ENCODE peak calls at places on chromosome 20, in six cellular contexts. W is IMR-90; F is brain microvascular endothelial cell; B is CD4-positive, CD25-positive, alpha-beta regulatory T cell; H is stomach; P is psoas muscle. E is an unnamed sample.

GRCh38 chr20:38658879-38659612 is 57.4 kb downstream of the ARHGAP40 start:
- DNase-seq in W (no peak), F (no peak), B (peak; percentile 19), H (no peak), P (no peak), E (no peak)

GRCh38 chr20:16947346-16947943 is 199.3 kb downstream of the OTOR start:
- DNase-seq in W (no peak), F (no peak), B (no peak), H (no peak), P (no peak), E (no peak)

GRCh38 chr20:38843346-38843745 is 37.8 kb downstream of the PPP1R16B start:
- DNase-seq in W (no peak), F (no peak), B (no peak), H (no peak), P (no peak), E (no peak)

GRCh38 chr20:10513931-10514575 is 78.9 kb downstream of the SLX4IP start:
- DNase-seq in W (no peak), F (no peak), B (no peak), H (no peak), P (no peak), E (no peak)

GRCh38 chr20:24721891-24722530 is 227.1 kb upstream of the CST7 start:
- DNase-seq in W (no peak), F (no peak), B (no peak), H (no peak), P (no peak), E (peak; percentile 4)

GRCh38 chr20:45404438-45404837 is 3.7 kb upstream of the DBNDD2 start:
- DNase-seq in W (no peak), F (no peak), B (no peak), H (no peak), P (no peak), E (no peak)

GRCh38 chr20:62699296-62699695 is 9.3 kb upstream of the NTSR1 start:
- DNase-seq in W (no peak), F (no peak), B (no peak), H (no peak), P (no peak), E (no peak)

GRCh38 chr20:1177680-1178079 is 7.1 kb downstream of the TMEM74B start:
- DNase-seq in W (peak; percentile 3), F (no peak), B (no peak), H (no peak), P (no peak), E (no peak)

GRCh38 chr20:63216849-63217471 is 1.0 kb upstream of the YTHDF1 start:
- DNase-seq in W (no peak), F (no peak), B (no peak), H (no peak), P (no peak), E (no peak)

DNA sequence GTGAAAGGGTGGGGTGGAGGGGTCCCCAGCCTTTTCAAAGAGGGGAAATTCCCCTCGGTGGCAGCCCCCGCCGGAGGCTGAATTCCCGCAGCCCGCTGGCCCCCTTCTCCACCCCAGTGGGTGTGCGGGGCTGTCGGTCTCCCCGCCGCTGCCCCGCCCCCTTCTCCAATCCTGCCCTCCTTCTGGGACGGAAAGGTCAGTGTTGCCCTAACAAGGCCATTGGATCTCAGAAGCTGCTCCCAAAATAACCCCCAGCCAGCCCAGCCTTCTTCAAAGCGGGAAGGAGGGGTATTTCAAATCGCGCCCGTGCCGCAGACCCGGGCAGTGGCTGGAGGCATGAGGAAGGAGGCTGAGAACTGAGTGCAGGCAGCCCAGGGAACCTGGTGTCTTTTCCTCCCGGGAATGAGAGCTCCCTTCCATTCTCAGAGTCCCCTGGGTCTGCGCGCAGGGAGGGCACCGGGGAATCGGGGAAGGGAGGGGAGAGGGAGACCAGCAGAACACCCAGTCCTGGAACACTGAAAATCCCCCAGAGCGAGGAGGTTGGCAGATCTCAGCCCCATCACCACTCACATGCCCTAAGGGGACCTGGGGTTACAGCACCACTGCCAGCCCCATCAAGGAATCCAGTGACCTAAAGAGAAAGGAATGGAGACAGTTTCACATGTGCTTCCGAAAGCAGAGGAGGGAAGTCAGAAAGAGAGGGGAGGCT is at the start of gene JPH2:
- DNase-seq in W (peak; percentile 67), F (peak; percentile 24), B (no peak), H (peak; percentile 39), P (peak; percentile 71), E (peak; percentile 50)
- H3K27ac ChIP-seq in W (peak within 1 kb of the TSS; percentile 83), F (no peak within 1 kb of the TSS), B (no peak within 1 kb of the TSS), H (peak within 1 kb of the TSS; percentile 91), P (peak within 1 kb of the TSS; percentile 94), E (no peak within 1 kb of the TSS)

DNA sequence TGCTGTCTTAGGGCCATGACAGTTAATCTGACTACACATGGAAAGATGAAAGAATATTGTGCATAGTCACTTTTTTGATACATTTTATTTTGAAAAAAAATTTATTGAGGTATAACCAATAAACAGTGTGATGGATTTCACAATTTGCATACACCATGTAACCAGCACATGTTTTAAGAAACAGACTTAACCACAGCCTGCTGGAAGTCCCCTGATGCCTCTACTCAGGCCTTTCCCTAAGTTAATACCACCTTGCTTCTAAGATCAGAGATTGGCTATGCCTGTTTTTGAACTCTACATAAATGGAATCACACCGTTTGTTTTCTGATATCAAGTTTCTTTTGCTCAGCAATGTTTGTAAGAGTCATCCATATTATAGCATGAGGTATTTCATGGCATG is 136.3 kb downstream of the CFAP61 start:
- DNase-seq in W (no peak), F (no peak), B (no peak), H (no peak), P (no peak), E (no peak)
- H3K27ac ChIP-seq in W (no peak overlapping the region), F (no peak overlapping the region), B (no peak overlapping the region), H (no peak overlapping the region), P (no peak overlapping the region), E (no peak overlapping the region)

GRCh38 chr20:3898639-3899038 is 9.5 kb downstream of the PANK2 start:
- DNase-seq in W (no peak), F (no peak), B (no peak), H (no peak), P (no peak), E (no peak)
- H3K27ac ChIP-seq in W (no peak overlapping the region), F (no peak overlapping the region), B (no peak overlapping the region), H (no peak overlapping the region), P (no peak overlapping the region), E (no peak overlapping the region)

GRCh38 chr20:51400051-51400926 is 142.2 kb downstream of the NFATC2 start:
- DNase-seq in W (no peak), F (no peak), B (peak; percentile 79), H (peak; percentile 32), P (no peak), E (no peak)
- H3K27ac ChIP-seq in W (no peak overlapping the region), F (no peak overlapping the region), B (peak overlapping the region; percentile 95), H (peak overlapping the region; percentile 55), P (no peak overlapping the region), E (no peak overlapping the region)

GRCh38 chr20:14984768-14985622 is 647.6 kb upstream of the FLRT3 start:
- DNase-seq in W (no peak), F (peak; percentile 10), B (no peak), H (no peak), P (no peak), E (no peak)

GRCh38 chr20:14984305-14984704 is 646.9 kb upstream of the FLRT3 start:
- DNase-seq in W (no peak), F (no peak), B (no peak), H (no peak), P (no peak), E (no peak)

GRCh38 chr20:14979472-14979986 is 642.1 kb upstream of the FLRT3 start:
- DNase-seq in W (no peak), F (no peak), B (no peak), H (no peak), P (no peak), E (no peak)
- H3K27ac ChIP-seq in W (no peak overlapping the region), F (no peak overlapping the region), B (no peak overlapping the region), H (peak overlapping the region; percentile 56), P (no peak overlapping the region), E (peak overlapping the region; percentile 85)

DNA sequence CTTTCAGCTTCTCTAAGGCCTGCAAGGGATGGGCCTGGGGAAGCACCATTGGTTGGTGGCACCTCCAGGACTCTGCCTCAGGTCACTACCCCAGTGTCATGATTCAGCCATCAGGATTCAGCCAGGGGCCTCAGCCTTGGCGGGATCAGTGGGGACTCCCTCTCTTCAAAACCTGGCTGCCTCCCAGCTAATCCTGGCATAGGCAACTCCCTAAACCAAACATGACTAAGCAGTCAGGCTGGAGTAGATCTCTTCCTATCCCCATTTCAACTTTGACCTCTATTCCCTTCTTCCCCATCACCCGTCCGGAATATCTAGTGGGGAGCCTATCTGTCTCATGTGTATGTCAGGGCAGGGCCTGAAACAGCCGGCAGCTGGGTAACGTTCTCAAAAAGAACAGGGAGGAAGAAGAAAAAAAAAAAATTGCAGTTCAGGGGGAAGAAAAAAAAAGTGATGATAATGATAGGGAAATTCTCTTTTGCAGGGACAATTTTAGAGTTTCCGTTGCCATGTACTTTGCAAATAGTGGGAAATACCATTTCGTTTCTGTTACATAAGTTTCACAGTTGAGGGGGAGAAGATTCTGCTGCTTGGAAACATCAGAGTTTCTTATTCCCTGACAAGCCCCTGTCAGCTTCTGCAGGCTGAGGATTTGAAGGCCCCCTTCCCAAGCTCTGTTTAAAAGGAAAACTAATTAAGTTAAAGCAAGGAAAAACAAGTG is 4.1 kb upstream of the PREX1 start:
- DNase-seq in W (peak; percentile 39), F (no peak), B (no peak), H (peak; percentile 68), P (peak; percentile 61), E (no peak)
- H3K27ac ChIP-seq in W (no peak overlapping the region), F (no peak overlapping the region), B (no peak overlapping the region), H (peak overlapping the region; percentile 48), P (peak overlapping the region; percentile 23), E (no peak overlapping the region)

GRCh38 chr20:55745840-55746239 is 259.5 kb downstream of the CBLN4 start:
- DNase-seq in W (no peak), F (no peak), B (no peak), H (no peak), P (no peak), E (no peak)
- H3K27ac ChIP-seq in W (no peak overlapping the region), F (no peak overlapping the region), B (no peak overlapping the region), H (no peak overlapping the region), P (no peak overlapping the region), E (no peak overlapping the region)

DNA sequence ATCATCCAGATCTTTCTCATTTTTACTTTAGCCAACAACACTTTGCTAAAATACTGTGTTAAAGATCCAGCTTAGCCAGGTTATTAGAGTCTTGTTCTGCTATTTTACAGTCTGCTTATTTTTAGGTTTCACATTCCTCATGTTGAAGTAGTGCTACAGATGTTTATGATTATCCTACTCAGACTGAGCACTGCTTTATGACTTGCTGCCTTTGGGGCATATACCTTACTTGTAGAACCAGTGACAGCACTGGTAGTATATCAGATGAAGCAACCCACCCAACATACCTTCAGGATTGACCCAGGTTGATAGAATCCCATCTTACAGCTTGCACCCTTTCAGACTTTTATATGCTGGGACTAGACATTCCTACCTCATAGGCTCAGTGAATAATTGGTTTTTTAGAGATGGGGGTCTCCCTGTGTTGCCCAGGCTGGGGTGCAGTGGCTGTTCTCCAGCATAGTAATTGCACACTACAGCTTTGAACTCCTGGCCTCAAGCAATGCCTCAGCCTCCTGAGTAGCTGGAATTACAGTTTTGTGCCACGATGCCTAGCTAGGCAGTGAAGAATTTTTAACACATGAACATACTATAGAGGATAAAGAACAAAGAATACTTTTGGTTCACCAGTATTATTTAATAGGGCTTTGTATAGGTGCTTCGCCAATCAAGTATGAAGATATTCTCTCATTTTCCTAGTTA is 63.8 kb upstream of the DYNLRB1 start:
- DNase-seq in W (peak; percentile 57), F (no peak), B (no peak), H (no peak), P (no peak), E (no peak)
- H3K27ac ChIP-seq in W (no peak overlapping the region), F (no peak overlapping the region), B (no peak overlapping the region), H (no peak overlapping the region), P (no peak overlapping the region), E (no peak overlapping the region)

E was measured in right lobe of liver.